ENCODE peak calls at places on chromosomes 7 and 10, in seven cellular contexts. B, F, L, R, Z, T and J are unnamed samples.

GRCh38 chr10:6501931-6502330 is 78.1 kb downstream of the PRKCQ start:
- DNase-seq in Z (no peak), B (no peak), L (no peak), F (no peak), R (no peak), T (no peak), J (no peak)

GRCh38 chr10:91552260-91552659 is 80.6 kb downstream of the PPP1R3C start:
- DNase-seq in F (no peak), T (no peak), B (no peak), L (no peak), Z (no peak), R (no peak), J (no peak)

GRCh38 chr7:85030893-85031292 is 156.0 kb downstream of the SEMA3D start:
- DNase-seq in Z (no peak), T (no peak), B (no peak), R (no peak), L (no peak), F (no peak), J (no peak)

GRCh38 chr10:125344573-125345121 is 184.3 kb upstream of the CTBP2 start:
- DNase-seq in T (no peak), B (no peak), R (no peak), Z (peak; percentile 50), L (no peak), F (no peak), J (no peak)

GRCh38 chr7:117828831-117829230 is 44.4 kb downstream of the CTTNBP2 start:
- DNase-seq in R (no peak), F (no peak), L (no peak), B (no peak), T (no peak), Z (no peak), J (no peak)

GRCh38 chr10:131174211-131174565 is 137.3 kb downstream of the TCERG1L start:
- DNase-seq in B (no peak), R (no peak), L (no peak), F (no peak), Z (no peak), T (peak; percentile 54), J (peak; percentile 91)

GRCh38 chr10:86301971-86302370 is 64.6 kb downstream of the GRID1 start:
- DNase-seq in R (no peak), L (no peak), Z (peak; percentile 11), B (no peak), T (peak; percentile 28), F (no peak), J (no peak)

GRCh38 chr7:134612197-134612596 is 34.5 kb upstream of the BPGM start:
- DNase-seq in F (no peak), T (no peak), L (no peak), R (no peak), Z (no peak), B (no peak), J (no peak)

GRCh38 chr7:80413395-80413955 is 98.4 kb downstream of the GNAT3 start:
- DNase-seq in L (no peak), B (no peak), F (no peak), T (no peak), R (no peak), Z (no peak), J (no peak)

GRCh38 chr10:64112697-64113367 is 591.6 kb downstream of the REEP3 start:
- DNase-seq in B (no peak), R (no peak), L (no peak), F (no peak), Z (no peak), T (no peak), J (no peak)

GRCh38 chr7:98420966-98421612 is 20.2 kb upstream of the BAIAP2L1 start:
- DNase-seq in L (no peak), R (peak; percentile 81), T (no peak), F (peak; percentile 35), B (peak; percentile 37), Z (peak; percentile 91), J (no peak)

GRCh38 chr7:116240021-116240659 is 29.8 kb downstream of the TES start:
- DNase-seq in R (no peak), L (no peak), B (no peak), Z (no peak), T (no peak), F (no peak), J (no peak)

GRCh38 chr7:16762177-16762576 is 8.6 kb downstream of the TSPAN13 start:
- DNase-seq in L (no peak), T (no peak), Z (no peak), B (no peak), F (no peak), R (no peak), J (no peak)

GRCh38 chr7:121032645-121033460 is 44.3 kb downstream of the CPED1 start:
- DNase-seq in L (no peak), R (no peak), F (no peak), B (no peak), T (no peak), Z (no peak), J (no peak)

GRCh38 chr10:113087082-113088029 is 137.3 kb downstream of the TCF7L2 start:
- DNase-seq in Z (peak; percentile 66), R (peak; percentile 54), B (no peak), T (peak; percentile 88), F (no peak), L (peak; percentile 55), J (no peak)

GRCh38 chr10:12985347-12985746 is 16.2 kb downstream of the CCDC3 start:
- DNase-seq in B (no peak), F (no peak), Z (no peak), R (no peak), L (no peak), T (no peak), J (no peak)

DNA sequence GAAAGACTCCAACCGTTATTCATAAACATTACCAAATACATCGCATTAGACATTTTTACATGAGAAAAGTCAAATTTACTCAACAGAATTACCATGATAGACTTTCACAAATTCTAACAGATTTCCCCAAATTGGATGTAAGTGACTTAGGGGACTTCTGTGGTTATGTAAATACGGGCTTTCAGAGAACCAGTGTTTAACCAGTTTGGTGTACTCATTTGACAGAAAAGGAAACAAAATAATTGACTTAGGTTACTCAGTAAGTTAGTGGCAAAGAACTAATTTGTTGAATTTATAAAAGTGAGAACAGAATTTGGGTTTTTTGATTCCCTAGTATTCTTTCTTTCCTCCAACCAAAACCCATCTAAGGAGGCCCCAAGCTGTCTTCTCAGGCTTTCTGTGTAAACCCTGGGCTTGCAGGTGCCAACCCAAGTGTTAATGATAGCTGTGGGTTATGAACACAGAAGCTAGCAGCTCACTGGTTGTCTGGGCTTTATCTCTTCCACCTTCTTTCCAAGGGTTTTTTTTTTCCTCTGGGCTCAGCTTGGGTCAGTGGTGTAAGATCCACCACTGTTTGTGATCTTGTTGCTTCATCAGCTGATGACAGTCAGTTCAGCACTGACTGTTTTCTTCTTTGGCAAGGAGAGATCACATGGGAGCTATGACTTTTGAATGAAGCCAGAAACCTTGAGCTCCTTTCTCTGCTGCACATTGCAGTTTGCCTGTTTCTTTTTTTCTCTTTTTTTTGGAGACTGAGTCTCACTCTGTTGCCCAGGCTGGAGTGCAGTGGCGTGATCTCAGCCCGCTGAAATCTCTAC is 4.5 kb downstream of the GTPBP4 start:
- DNase-seq in R (no peak), Z (no peak), T (no peak), B (no peak), L (peak; percentile 13), F (no peak), J (no peak)
- TF ChIP-seq POLR2A in R (no peak), Z (no peak), T (no peak), B (no peak), L (no peak), F (no peak), J (no peak)

GRCh38 chr7:153530441-153530840 is 521.8 kb upstream of the DPP6 start:
- DNase-seq in Z (no peak), R (no peak), F (no peak), L (no peak), T (no peak), B (no peak), J (no peak)

GRCh38 chr7:153529100-153529499 is 523.1 kb upstream of the DPP6 start:
- DNase-seq in R (no peak), T (peak; percentile 62), B (no peak), F (no peak), L (no peak), Z (no peak), J (no peak)

GRCh38 chr7:153524070-153524601 is 528.1 kb upstream of the DPP6 start:
- DNase-seq in R (no peak), L (no peak), F (no peak), Z (no peak), T (peak; percentile 96), B (peak; percentile 85), J (no peak)

GRCh38 chr7:153532321-153532720 is 519.9 kb upstream of the DPP6 start:
- DNase-seq in R (no peak), T (no peak), Z (no peak), B (no peak), F (no peak), L (no peak), J (no peak)

DNA sequence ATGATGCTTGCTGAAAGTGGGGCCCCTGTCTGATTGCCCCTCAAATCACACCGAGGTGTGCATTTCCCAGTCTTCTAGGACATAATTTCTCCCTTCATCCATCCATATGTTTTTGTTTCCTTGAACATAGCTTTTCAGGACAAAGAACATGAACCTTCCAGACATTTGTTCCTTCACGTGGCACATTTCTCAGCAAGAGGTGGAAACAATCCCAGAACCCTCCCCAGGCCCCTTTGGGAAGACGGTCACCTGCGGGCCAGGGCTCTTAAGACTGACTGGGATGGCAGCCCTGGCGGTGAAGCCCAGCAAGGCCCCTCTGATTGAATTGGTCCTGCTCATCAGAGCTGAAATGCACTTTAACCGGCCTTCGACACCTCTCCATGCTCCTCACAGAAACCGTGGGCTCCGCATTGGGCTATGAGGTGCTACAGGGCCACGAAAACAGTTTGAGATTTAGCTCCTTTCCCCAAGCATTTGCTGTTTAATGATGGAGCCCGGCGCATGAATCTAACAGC is 522.5 kb upstream of the DPP6 start:
- DNase-seq in R (no peak), B (no peak), F (no peak), Z (no peak), L (no peak), T (no peak), J (no peak)
- H3K27ac ChIP-seq in R (no peak overlapping the region), B (no peak overlapping the region), F (no peak overlapping the region), Z (no peak overlapping the region), L (no peak overlapping the region), T (no peak overlapping the region), J (no peak overlapping the region)

DNA sequence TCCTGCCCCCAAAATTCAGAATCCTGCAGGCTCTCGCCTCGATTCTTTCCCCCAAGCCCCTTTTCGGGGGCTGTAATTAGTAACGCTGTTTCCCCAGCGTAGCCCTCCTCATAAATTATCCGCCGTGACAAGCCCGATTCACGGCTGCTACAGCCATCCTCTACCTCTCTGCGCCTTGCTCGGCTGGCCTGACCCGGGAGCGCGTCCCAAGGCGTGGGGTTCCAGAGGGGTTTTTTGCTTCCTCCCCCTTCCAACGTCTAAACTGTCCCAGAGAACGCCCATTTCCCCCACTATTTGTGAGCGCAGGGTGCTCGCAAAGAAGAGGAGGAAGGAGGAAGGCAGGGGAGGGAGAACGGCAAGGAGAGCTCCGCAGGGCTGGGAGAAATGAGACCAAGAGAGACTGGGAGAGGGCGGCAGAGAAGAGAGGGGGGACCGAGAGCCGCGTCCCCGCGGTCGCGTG is 889 bp downstream of the HOXA5 start:
- DNase-seq in L (no peak), T (no peak), B (no peak), Z (no peak), F (peak; percentile 12), R (no peak), J (no peak)
- H3K36me3 ChIP-seq in L (peaks cover 33% of the 10 kb centered on the region), T (peaks cover 18% of the 10 kb centered on the region), B (no peaks in the 10 kb centered on the region), Z (no peaks in the 10 kb centered on the region), F (no peaks in the 10 kb centered on the region), R (no peaks in the 10 kb centered on the region), J (no peaks in the 10 kb centered on the region)

DNA sequence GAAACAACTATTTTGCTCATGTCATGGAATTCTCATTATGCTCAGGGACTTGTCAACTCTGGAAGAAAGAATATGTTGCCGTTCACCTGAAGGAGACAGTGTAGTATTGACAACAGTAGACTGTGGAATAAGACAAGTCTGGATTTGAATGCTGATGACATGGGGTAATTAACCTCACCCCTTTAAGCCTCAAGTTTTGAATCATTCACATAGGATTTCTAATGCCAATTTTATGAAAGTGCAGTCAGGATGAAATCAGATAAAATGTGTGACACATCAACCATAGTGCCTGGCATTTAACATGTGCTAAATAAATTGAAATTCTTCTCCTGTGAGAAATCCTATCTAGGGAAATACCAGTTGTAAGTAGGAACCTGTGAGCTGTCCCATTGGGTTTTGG is 305.8 kb downstream of the KIF20B start:
- DNase-seq in R (no peak), T (no peak), B (no peak), F (no peak), Z (no peak), L (no peak), J (no peak)
- TF ChIP-seq POLR2A in R (no peak), T (no peak), B (no peak), F (no peak), Z (no peak), L (no peak), J (no peak)